ENCODE peak calls at places on chromosomes 5 and 9, in seven cellular contexts. N is neuronal stem cell; Q is germinal center; Z is RWPE2; F is CD8-positive, alpha-beta T cell; W is HT1080; R is stimulated activated CD8-positive, alpha-beta memory T cell treated with anti-CD3 and anti-CD28 coated beads, Interleukin-15, amount 100 ng/mL, for 48 hours. S is an unnamed sample.

GRCh38 chr9:130445268-130445983 is 665 bp downstream of the ASS1 start:
- DNase-seq in N (no peak), Q (no peak), Z (no peak), F (no peak), W (no peak), R (no peak), S (peak; percentile 42)

GRCh38 chr9:105425817-105426433 is 21.9 kb upstream of the FSD1L start:
- DNase-seq in N (no peak), Q (peak; percentile 24), Z (no peak), F (no peak), W (peak; percentile 28), R (no peak), S (no peak)

GRCh38 chr9:36306481-36307306 is 48.4 kb upstream of the GNE start:
- DNase-seq in N (no peak), Q (no peak), Z (no peak), F (no peak), W (peak; percentile 80), R (no peak), S (no peak)

GRCh38 chr5:157998021-157998504 is 139.1 kb upstream of the CLINT1 start:
- DNase-seq in N (no peak), Q (no peak), Z (no peak), F (no peak), W (peak; percentile 68), R (no peak), S (no peak)

GRCh38 chr5:159824188-159825153 is 91.8 kb upstream of the ADRA1B start:
- DNase-seq in N (no peak), Q (no peak), Z (no peak), F (no peak), W (peak; percentile 39), R (no peak), S (no peak)

GRCh38 chr5:172504736-172505402 is 50.5 kb upstream of the SH3PXD2B start:
- DNase-seq in N (no peak), Q (no peak), Z (peak; percentile 37), F (no peak), W (no peak), R (no peak), S (no peak)

GRCh38 chr9:126652140-126652558 is 38.4 kb downstream of the LMX1B start:
- DNase-seq in N (no peak), Q (no peak), Z (no peak), F (no peak), W (no peak), R (no peak), S (no peak)

GRCh38 chr9:74443036-74443750 is 53.9 kb upstream of the RORB start:
- DNase-seq in N (no peak), Q (no peak), Z (no peak), F (no peak), W (peak; percentile 54), R (no peak), S (no peak)

GRCh38 chr9:133421615-133422542 is at the start of gene ADAMTS13:
- DNase-seq in N (no peak), Q (no peak), Z (no peak), F (no peak), W (peak; percentile 54), R (peak; percentile 62), S (no peak)

GRCh38 chr5:71653119-71653518 is 66.0 kb upstream of the CARTPT start:
- DNase-seq in N (no peak), Q (no peak), Z (no peak), F (no peak), W (no peak), R (no peak), S (no peak)

GRCh38 chr5:135434591-135435466 is 12.3 kb downstream of the DCANP1 start:
- DNase-seq in N (no peak), Q (no peak), Z (no peak), F (no peak), W (no peak), R (no peak), S (no peak)

GRCh38 chr5:19928556-19929421 is 59.2 kb downstream of the CDH18 start:
- DNase-seq in N (no peak), Q (no peak), Z (no peak), F (no peak), W (peak; percentile 93), R (no peak), S (no peak)

GRCh38 chr9:13143281-13143680 is 136.2 kb downstream of the MPDZ start:
- DNase-seq in N (peak; percentile 12), Q (no peak), Z (no peak), F (no peak), W (no peak), R (no peak), S (peak; percentile 6)

GRCh38 chr5:40198736-40199135 is 481.0 kb upstream of the PTGER4 start:
- DNase-seq in N (no peak), Q (no peak), Z (no peak), F (no peak), W (peak; percentile 57), R (no peak), S (no peak)

GRCh38 chr5:172345886-172346285 is 62.3 kb upstream of the UBTD2 start:
- DNase-seq in N (no peak), Q (no peak), Z (no peak), F (no peak), W (no peak), R (no peak), S (no peak)

GRCh38 chr9:34206561-34206960 is 27.7 kb downstream of the UBAP1 start:
- DNase-seq in N (no peak), Q (no peak), Z (no peak), F (no peak), W (no peak), R (no peak), S (no peak)

GRCh38 chr9:127179633-127180401 is 57.4 kb upstream of the ANGPTL2 start:
- DNase-seq in N (no peak), Q (no peak), Z (peak; percentile 25), F (no peak), W (no peak), R (no peak), S (no peak)

GRCh38 chr5:157379983-157380382 is 80.0 kb upstream of the NIPAL4 start:
- DNase-seq in N (no peak), Q (no peak), Z (no peak), F (no peak), W (no peak), R (no peak), S (no peak)

GRCh38 chr9:98538626-98539031 is 170.1 kb downstream of the GABBR2 start:
- DNase-seq in N (no peak), Q (no peak), Z (no peak), F (no peak), W (no peak), R (no peak), S (no peak)

GRCh38 chr9:106892632-106893031 is 29.7 kb downstream of the ZNF462 start:
- DNase-seq in N (peak; percentile 47), Q (no peak), Z (peak; percentile 92), F (no peak), W (peak; percentile 99), R (no peak), S (no peak)

GRCh38 chr5:90293931-90294330 is 115.6 kb downstream of the CETN3 start:
- DNase-seq in N (no peak), Q (no peak), Z (no peak), F (no peak), W (peak; percentile 79), R (no peak), S (no peak)

GRCh38 chr5:132065351-132065937 is 5.0 kb downstream of the IL3 start:
- DNase-seq in N (peak; percentile 58), Q (peak; percentile 35), Z (peak; percentile 75), F (no peak), W (peak; percentile 80), R (no peak), S (peak; percentile 72)

GRCh38 chr5:54869691-54870090 is 115.7 kb downstream of the ESM1 start:
- DNase-seq in N (no peak), Q (no peak), Z (no peak), F (no peak), W (no peak), R (no peak), S (no peak)

GRCh38 chr9:137341227-137341626 is 39.2 kb upstream of the NRARP start:
- DNase-seq in N (no peak), Q (no peak), Z (no peak), F (no peak), W (no peak), R (no peak), S (no peak)

GRCh38 chr5:118637947-118638670 is 350.2 kb downstream of the DTWD2 start:
- DNase-seq in N (no peak), Q (no peak), Z (no peak), F (no peak), W (no peak), R (no peak), S (no peak)

GRCh38 chr5:139710370-139711066 is 62.4 kb downstream of the CXXC5 start:
- DNase-seq in N (peak; percentile 75), Q (peak; percentile 79), Z (no peak), F (peak; percentile 64), W (no peak), R (no peak), S (peak; percentile 64)

GRCh38 chr5:179558912-179559279 is 8.5 kb downstream of the RUFY1 start:
- DNase-seq in N (peak; percentile 53), Q (peak; percentile 37), Z (no peak), F (no peak), W (no peak), R (no peak), S (peak; percentile 68)

GRCh38 chr9:30982301-30982700 is 1402.1 kb upstream of the ACO1 start:
- DNase-seq in N (no peak), Q (no peak), Z (no peak), F (no peak), W (peak; percentile 34), R (no peak), S (no peak)

GRCh38 chr9:2481216-2481615 is 140.4 kb upstream of the VLDLR start:
- DNase-seq in N (no peak), Q (no peak), Z (no peak), F (no peak), W (no peak), R (no peak), S (no peak)

GRCh38 chr5:62306494-62307363 is 723 bp downstream of the KIF2A start:
- DNase-seq in N (no peak), Q (peak; percentile 36), Z (peak; percentile 71), F (peak; percentile 8), W (peak; percentile 34), R (peak; percentile 45), S (peak; percentile 50)

GRCh38 chr9:137085918-137086530 is 761 bp upstream of the MAN1B1 start:
- DNase-seq in N (no peak), Q (peak; percentile 19), Z (no peak), F (no peak), W (peak; percentile 32), R (no peak), S (no peak)

GRCh38 chr5:133075572-133076536 is 24.0 kb downstream of the HSPA4 start:
- DNase-seq in N (no peak), Q (no peak), Z (no peak), F (no peak), W (no peak), R (no peak), S (no peak)

GRCh38 chr5:75050415-75050814 is 1.9 kb downstream of the GCNT4 start:
- DNase-seq in N (no peak), Q (no peak), Z (no peak), F (no peak), W (no peak), R (no peak), S (peak; percentile 38)